ENCODE peak calls at places on chromosomes 11 and 22, in four cellular contexts. O is stimulated activated naive CD4-positive, alpha-beta T cell treated with Interleukin-2 at 50 U/mL for 16 hours; D is HT1080; A is choroid plexus epithelial cell. J is an unnamed sample.

GRCh38 chr11:75142714-75143419 is 8.0 kb upstream of the SLCO2B1 start:
- DNase-seq in O (peak; percentile 68), D (peak; percentile 98), A (peak; percentile 97), J (peak; percentile 96)

GRCh38 chr11:131867457-131868257 is 497.2 kb downstream of the NTM start:
- DNase-seq in O (no peak), D (peak; percentile 86), A (peak; percentile 95), J (peak; percentile 65)

GRCh38 chr22:22810018-22810427 is 77.6 kb upstream of the IGLL5 start:
- DNase-seq in O (peak; percentile 72), D (peak; percentile 13), A (no peak), J (peak; percentile 12)

GRCh38 chr22:19814428-19814827 is 40.2 kb downstream of the GNB1L start:
- DNase-seq in O (no peak), D (no peak), A (no peak), J (no peak)

GRCh38 chr11:6629892-6630631 is 10.8 kb upstream of the TPP1 start:
- DNase-seq in O (no peak), D (no peak), A (no peak), J (no peak)

GRCh38 chr11:2217211-2218081 is 45.8 kb upstream of the TH start:
- DNase-seq in O (no peak), D (no peak), A (no peak), J (no peak)

GRCh38 chr11:1890856-1891830 is 552 bp downstream of the PRR33 start:
- DNase-seq in O (no peak), D (no peak), A (no peak), J (no peak)

GRCh38 chr22:49193901-49194465 is 633.7 kb downstream of the BRD1 start:
- DNase-seq in O (no peak), D (no peak), A (no peak), J (no peak)

GRCh38 chr22:39650996-39651782 is 80.6 kb downstream of the CACNA1I start:
- DNase-seq in O (no peak), D (no peak), A (peak; percentile 18), J (no peak)

GRCh38 chr11:69654001-69654659 is 13.2 kb downstream of the CCND1 start:
- DNase-seq in O (no peak), D (no peak), A (no peak), J (no peak)

GRCh38 chr11:34234086-34234740 is 123.6 kb downstream of the ABTB2 start:
- DNase-seq in O (peak; percentile 76), D (peak; percentile 84), A (peak; percentile 77), J (peak; percentile 79)

GRCh38 chr11:119361056-119361787 is 14.7 kb upstream of the MFRP start:
- DNase-seq in O (peak; percentile 57), D (peak; percentile 88), A (peak; percentile 74), J (peak; percentile 48)

GRCh38 chr22:24102366-24103200 is 78.7 kb upstream of the SUSD2 start:
- DNase-seq in O (no peak), D (no peak), A (no peak), J (no peak)

GRCh38 chr11:124174001-124174400 is 9.1 kb upstream of the OR10D3 start:
- DNase-seq in O (no peak), D (peak; percentile 73), A (peak; percentile 92), J (peak; percentile 86)

GRCh38 chr11:134282121-134283045 is 6.2 kb downstream of the GLB1L3 start:
- DNase-seq in O (no peak), D (no peak), A (no peak), J (no peak)

GRCh38 chr22:24513706-24514240 is 18.6 kb downstream of the UPB1 start:
- DNase-seq in O (no peak), D (no peak), A (no peak), J (no peak)

GRCh38 chr11:100543386-100543785 is 143.7 kb upstream of the ARHGAP42 start:
- DNase-seq in O (no peak), D (no peak), A (no peak), J (no peak)

GRCh38 chr11:122365545-122366380 is 249.7 kb upstream of the BLID start:
- DNase-seq in O (no peak), D (no peak), A (no peak), J (no peak)

GRCh38 chr22:20551805-20552449 is 44.5 kb downstream of the MED15 start:
- DNase-seq in O (peak; percentile 51), D (no peak), A (peak; percentile 55), J (no peak)

GRCh38 chr11:45411221-45411946 is 125.2 kb upstream of the SYT13 start:
- DNase-seq in O (no peak), D (peak; percentile 44), A (peak; percentile 33), J (no peak)

GRCh38 chr22:46483353-46483752 is 54.1 kb downstream of the CELSR1 start:
- DNase-seq in O (no peak), D (no peak), A (no peak), J (no peak)

GRCh38 chr11:131688056-131688693 is 317.8 kb downstream of the NTM start:
- DNase-seq in O (no peak), D (peak; percentile 71), A (peak; percentile 66), J (peak; percentile 28)

GRCh38 chr11:69127091-69127850 is 28.5 kb upstream of the SMIM38 start:
- DNase-seq in O (no peak), D (no peak), A (no peak), J (no peak)

GRCh38 chr22:27241430-27242110 is 560.0 kb downstream of the MN1 start:
- DNase-seq in O (no peak), D (no peak), A (no peak), J (peak; percentile 23)

GRCh38 chr11:112625816-112626215 is 335.4 kb upstream of the NCAM1 start:
- DNase-seq in O (no peak), D (no peak), A (no peak), J (no peak)

GRCh38 chr22:42399315-42400271 is 32.6 kb downstream of the NFAM1 start:
- DNase-seq in O (no peak), D (no peak), A (peak; percentile 50), J (no peak)

GRCh38 chr22:50672471-50673230 is at the start of gene SHANK3:
- DNase-seq in O (no peak), D (no peak), A (no peak), J (no peak)

GRCh38 chr11:95358516-95359322 is 127.7 kb upstream of the SESN3 start:
- DNase-seq in O (no peak), D (no peak), A (no peak), J (no peak)

GRCh38 chr11:119749006-119749565 is 20.1 kb upstream of the NECTIN1 start:
- DNase-seq in O (no peak), D (no peak), A (no peak), J (no peak)

GRCh38 chr11:15248749-15249148 is 134.0 kb downstream of the INSC start:
- DNase-seq in O (no peak), D (no peak), A (no peak), J (no peak)

GRCh38 chr11:71321433-71322191 is 69.2 kb upstream of the SHANK2 start:
- DNase-seq in O (no peak), D (no peak), A (no peak), J (no peak)

GRCh38 chr22:32255726-32256125 is 579 bp upstream of the SLC5A4 start:
- DNase-seq in O (no peak), D (peak; percentile 66), A (peak; percentile 6), J (no peak)

GRCh38 chr22:44305888-44306287 is 6.9 kb downstream of the SHISAL1 start:
- DNase-seq in O (no peak), D (no peak), A (no peak), J (no peak)

GRCh38 chr22:43446881-43447280 is 35.1 kb downstream of the MPPED1 start:
- DNase-seq in O (no peak), D (no peak), A (no peak), J (peak; percentile 32)

GRCh38 chr11:45141171-45141570 is 5.3 kb upstream of the PRDM11 start:
- DNase-seq in O (no peak), D (no peak), A (no peak), J (no peak)

GRCh38 chr11:32043737-32044515 is 46.9 kb upstream of the RCN1 start:
- DNase-seq in O (no peak), D (no peak), A (no peak), J (no peak)

GRCh38 chr22:38104084-38104483 is 6.4 kb downstream of the BAIAP2L2 start:
- DNase-seq in O (no peak), D (peak; percentile 19), A (peak; percentile 49), J (no peak)

GRCh38 chr11:44600739-44601416 is 35.4 kb downstream of the CD82 start:
- DNase-seq in O (no peak), D (no peak), A (no peak), J (no peak)

GRCh38 chr11:88310246-88310645 is 27.3 kb downstream of the CTSC start:
- DNase-seq in O (no peak), D (no peak), A (peak; percentile 66), J (no peak)

GRCh38 chr11:122186439-122187080 is 70.5 kb upstream of the BLID start:
- DNase-seq in O (no peak), D (peak; percentile 94), A (peak; percentile 98), J (peak; percentile 82)

J was measured in H4.